ENCODE peak calls at places on chromosomes 11 and 22, in four cellular contexts. B is HL-60, N is GM12878, Z is K562. T is an unnamed sample.

GRCh38 chr11:91947215-91947614 is 277.4 kb upstream of the FAT3 start:
- DNase-seq in B (no peak), N (no peak), Z (peak; percentile 1), T (no peak)

GRCh38 chr22:35380013-35380412 is 883 bp upstream of the HMOX1 start:
- DNase-seq in Z (no peak), N (no peak), B (no peak), T (no peak)

GRCh38 chr11:117457835-117458234 is 130.2 kb downstream of the CEP164 start:
- DNase-seq in Z (no peak), B (no peak), N (no peak), T (no peak)

GRCh38 chr11:15843309-15843857 is 513.0 kb downstream of the SOX6 start:
- DNase-seq in Z (no peak), N (no peak), B (no peak), T (no peak)

GRCh38 chr11:129374081-129374992 is 1.3 kb upstream of the BARX2 start:
- DNase-seq in B (no peak), Z (no peak), N (no peak), T (no peak)

GRCh38 chr11:108496643-108497256 is 1.4 kb downstream of the POGLUT3 start:
- DNase-seq in N (no peak), B (no peak), Z (peak; percentile 34), T (no peak)

GRCh38 chr11:35174666-35175065 is 35.7 kb downstream of the CD44 start:
- DNase-seq in B (no peak), N (no peak), Z (no peak), T (no peak)

GRCh38 chr11:58625826-58626460 is 3.5 kb downstream of the CNTF start:
- DNase-seq in Z (no peak), B (no peak), N (no peak), T (no peak)

GRCh38 chr11:61518032-61518795 is 9.7 kb downstream of the LRRC10B start:
- DNase-seq in N (no peak), B (no peak), Z (no peak), T (no peak)

GRCh38 chr11:82980292-82980691 is 78.8 kb downstream of the DDIAS start:
- DNase-seq in B (no peak), Z (no peak), N (no peak), T (no peak)

GRCh38 chr11:13076961-13077360 is 67.8 kb downstream of the RASSF10 start:
- DNase-seq in N (no peak), Z (no peak), B (no peak), T (no peak)

GRCh38 chr11:117438371-117439000 is 110.8 kb downstream of the CEP164 start:
- DNase-seq in Z (peak; percentile 35), B (no peak), N (no peak), T (no peak)

GRCh38 chr11:706439-706956 is 467 bp downstream of the EPS8L2 start:
- DNase-seq in N (no peak), Z (no peak), B (no peak), T (no peak)

GRCh38 chr22:44331881-44332714 is 19.3 kb upstream of the SHISAL1 start:
- DNase-seq in Z (no peak), N (no peak), B (no peak), T (no peak)

GRCh38 chr11:60762851-60763691 is 6.4 kb downstream of the MS4A15 start:
- DNase-seq in N (peak; percentile 94), B (no peak), Z (peak; percentile 40), T (no peak)

GRCh38 chr11:108616549-108616948 is 23.0 kb upstream of the EXPH5 start:
- DNase-seq in B (no peak), N (no peak), Z (no peak), T (no peak)

GRCh38 chr11:69348414-69349235 is 54.7 kb downstream of the MYEOV start:
- DNase-seq in Z (no peak), B (no peak), N (no peak), T (no peak)

GRCh38 chr11:19327280-19327679 is 86.5 kb upstream of the E2F8 start:
- DNase-seq in B (no peak), N (no peak), Z (no peak), T (no peak)

GRCh38 chr11:65152157-65152556 is 17.8 kb upstream of the SYVN1 start:
- DNase-seq in B (no peak), N (no peak), Z (no peak), T (no peak)

GRCh38 chr11:72239296-72239848 is 4.6 kb downstream of the PHOX2A start:
- DNase-seq in B (no peak), Z (no peak), N (no peak), T (no peak)

GRCh38 chr11:34619062-34619516 is 1.8 kb upstream of the EHF start:
- DNase-seq in Z (peak; percentile 74), N (no peak), B (peak; percentile 25), T (no peak)

GRCh38 chr11:117839936-117840813 is 15.6 kb upstream of the FXYD2 start:
- DNase-seq in B (no peak), N (no peak), Z (no peak), T (no peak)

GRCh38 chr11:110990316-110990715 is 255.2 kb upstream of the POU2AF2 start:
- DNase-seq in B (no peak), N (no peak), Z (no peak), T (no peak)

GRCh38 chr11:126277780-126278179 is 5.1 kb upstream of the TIRAP start:
- DNase-seq in Z (no peak), N (no peak), B (no peak), T (no peak)

GRCh38 chr11:111986589-111986988 is 38.6 kb upstream of the DLAT start:
- DNase-seq in Z (no peak), B (no peak), N (no peak), T (no peak)

GRCh38 chr11:87097582-87097981 is 59.8 kb downstream of the TMEM135 start:
- DNase-seq in N (no peak), Z (peak; percentile 84), B (peak; percentile 66), T (peak; percentile 20)

GRCh38 chr11:69572233-69572860 is 68.6 kb upstream of the CCND1 start:
- DNase-seq in B (no peak), Z (no peak), N (no peak), T (no peak)

GRCh38 chr22:49929553-49929979 is 11.1 kb downstream of the CRELD2 start:
- DNase-seq in Z (peak; percentile 61), N (no peak), B (peak; percentile 48), T (peak; percentile 84)

GRCh38 chr11:69640995-69641581 is at the start of gene CCND1:
- DNase-seq in N (no peak), B (peak; percentile 75), Z (peak; percentile 76), T (no peak)

GRCh38 chr22:47369431-47370015 is 607.1 kb downstream of the TBC1D22A start:
- DNase-seq in Z (no peak), N (no peak), B (no peak), T (no peak)

GRCh38 chr22:29733362-29734322 is 13.8 kb downstream of the CABP7 start:
- DNase-seq in N (peak; percentile 17), Z (peak; percentile 43), B (no peak), T (no peak)

GRCh38 chr11:19740586-19740985 is 27.9 kb downstream of the NAV2 start:
- DNase-seq in N (no peak), B (no peak), Z (no peak), T (no peak)

GRCh38 chr22:37907036-37907954 is 1.2 kb downstream of the MICALL1 start:
- DNase-seq in Z (no peak), N (no peak), B (no peak), T (no peak)

GRCh38 chr11:131422491-131422890 is 52.1 kb downstream of the NTM start:
- DNase-seq in B (no peak), N (no peak), Z (no peak), T (no peak)

GRCh38 chr11:126440792-126441514 is 85.5 kb downstream of the ST3GAL4 start:
- DNase-seq in B (peak; percentile 82), Z (peak; percentile 87), N (no peak), T (peak; percentile 93)

GRCh38 chr11:88555018-88555828 is 217.7 kb upstream of the CTSC start:
- DNase-seq in Z (no peak), B (no peak), N (no peak), T (no peak)

GRCh38 chr11:71198823-71199165 is 53.6 kb downstream of the SHANK2 start:
- DNase-seq in B (no peak), Z (no peak), N (no peak), T (no peak)
- TF ChIP-seq SPI1 in B (no peak), Z (no peak), N (no peak), T (no peak)

DNA sequence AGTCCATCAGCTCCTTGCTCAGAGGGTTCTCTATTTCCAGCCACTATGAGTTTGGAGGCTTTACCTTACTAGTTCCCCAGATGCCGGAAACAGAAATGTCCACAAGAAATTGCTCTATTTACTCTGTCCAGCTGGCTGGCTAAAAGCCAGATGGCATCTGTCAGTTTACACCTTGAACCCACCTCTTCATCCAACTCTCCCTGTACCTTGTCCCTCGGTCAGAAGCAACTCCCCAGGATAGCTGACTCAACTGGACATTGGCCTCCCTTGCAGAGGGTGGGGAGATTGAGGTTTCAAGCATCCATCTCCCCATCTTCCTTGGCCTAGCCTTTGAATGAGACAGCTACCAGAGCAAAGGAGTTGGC is 1.7 kb downstream of the C2CD2L start:
- DNase-seq in B (no peak), Z (no peak), N (no peak), T (no peak)
- TF ChIP-seq POLR2AphosphoS5 in B (no peak), Z (no peak), N (no peak), T (no peak)

GRCh38 chr22:23649071-23649501 is 17.0 kb upstream of the DRICH1 start:
- DNase-seq in N (no peak), B (no peak), Z (no peak), T (no peak)
- TF ChIP-seq SPI1 in N (no peak), B (no peak), Z (no peak), T (no peak)

GRCh38 chr22:46367707-46368191 is 32.2 kb downstream of the TRMU start:
- DNase-seq in B (peak; percentile 65), Z (peak; percentile 64), N (no peak), T (peak; percentile 92)
- TF ChIP-seq POLR2AphosphoS5 in B (no peak), Z (no peak), N (no peak), T (no peak)

GRCh38 chr11:45959851-45960250 is 37.4 kb downstream of the LARGE2 start:
- DNase-seq in B (no peak), N (no peak), Z (no peak), T (no peak)
- TF ChIP-seq SPI1 in B (no peak), N (no peak), Z (no peak), T (no peak)

GRCh38 chr11:119316729-119317591 is at the start of gene MCAM:
- DNase-seq in Z (peak; percentile 74), B (no peak), N (no peak), T (peak; percentile 21)
- TF ChIP-seq POLR2AphosphoS5 in Z (peak; percentile 68), B (no peak), N (no peak), T (no peak)

T was measured in GM12891.